ENCODE peak calls at places on chromosomes 12 and 14, in six cellular contexts. I, X, L, C, N and G are unnamed samples. For H3K9me3, the result is how much of the 10 kb centered on the place peaks cover.

GRCh38 chr12:7444076-7444475 is at the start of gene CD163L1:
- DNase-seq in I (no peak), X (no peak), L (no peak), C (no peak), N (no peak), G (no peak)

GRCh38 chr14:29235991-29236390 is 469.4 kb downstream of the FOXG1 start:
- DNase-seq in I (no peak), X (no peak), L (no peak), C (no peak), N (no peak), G (no peak)

GRCh38 chr14:68770553-68771286 is 22.1 kb downstream of the ZFP36L1 start:
- DNase-seq in I (no peak), X (no peak), L (no peak), C (no peak), N (no peak), G (no peak)

GRCh38 chr14:32472512-32473472 is 143.7 kb downstream of the AKAP6 start:
- DNase-seq in I (no peak), X (peak), L (no peak), C (no peak), N (no peak), G (no peak)

GRCh38 chr14:68970096-68970612 is 8.9 kb downstream of the ACTN1 start:
- DNase-seq in I (no peak), X (no peak), L (peak), C (peak), N (peak), G (no peak)

GRCh38 chr12:48125985-48126384 is 6.8 kb downstream of the PFKM start:
- DNase-seq in I (no peak), X (no peak), L (no peak), C (no peak), N (no peak), G (no peak)

GRCh38 chr12:55847033-55847432 is 4.3 kb upstream of the MMP19 start:
- DNase-seq in I (no peak), X (no peak), L (no peak), C (peak), N (no peak), G (no peak)

GRCh38 chr14:36091096-36091495 is 85.4 kb downstream of the PTCSC3 start:
- DNase-seq in I (no peak), X (peak), L (no peak), C (no peak), N (no peak), G (no peak)

GRCh38 chr12:123115409-123116111 is 35.3 kb downstream of the PITPNM2 start:
- DNase-seq in I (no peak), X (no peak), L (no peak), C (peak), N (no peak), G (no peak)

GRCh38 chr12:11822071-11822818 is 172.8 kb downstream of the ETV6 start:
- DNase-seq in I (no peak), X (no peak), L (peak), C (no peak), N (peak), G (no peak)

GRCh38 chr14:95507174-95507573 is 9.3 kb downstream of the SYNE3 start:
- DNase-seq in I (no peak), X (no peak), L (no peak), C (peak), N (no peak), G (no peak)

GRCh38 chr14:50067723-50068495 is 48.5 kb downstream of the VCPKMT start:
- DNase-seq in I (no peak), X (peak), L (no peak), C (no peak), N (no peak), G (no peak)

GRCh38 chr12:126847005-126847629 is 1419.9 kb upstream of the TMEM132C start:
- DNase-seq in I (no peak), X (no peak), L (no peak), C (no peak), N (no peak), G (no peak)

GRCh38 chr14:69069020-69069421 is 83.9 kb downstream of the DCAF5 start:
- DNase-seq in I (no peak), X (peak), L (no peak), C (no peak), N (no peak), G (no peak)

GRCh38 chr14:74566174-74567125 is 45.6 kb downstream of the LTBP2 start:
- DNase-seq in I (no peak), X (peak), L (no peak), C (no peak), N (no peak), G (no peak)

GRCh38 chr12:122819209-122819805 is 15.9 kb upstream of the HIP1R start:
- DNase-seq in I (no peak), X (no peak), L (no peak), C (no peak), N (no peak), G (no peak)

GRCh38 chr12:21823581-21823980 is 49.1 kb upstream of the KCNJ8 start:
- DNase-seq in I (no peak), X (no peak), L (no peak), C (peak), N (no peak), G (peak)

GRCh38 chr12:55112378-55112777 is 13.8 kb upstream of the OR9K2 start:
- DNase-seq in I (no peak), X (no peak), L (no peak), C (no peak), N (no peak), G (no peak)

GRCh38 chr12:68056300-68056699 is 67.1 kb downstream of the IFNG-AS1 start:
- DNase-seq in I (no peak), X (no peak), L (no peak), C (no peak), N (no peak), G (no peak)

GRCh38 chr12:59164226-59164625 is 243.9 kb upstream of the LRIG3 start:
- DNase-seq in I (no peak), X (no peak), L (no peak), C (no peak), N (no peak), G (no peak)

GRCh38 chr14:21098892-21099595 is 589 bp upstream of the ZNF219 start:
- DNase-seq in I (no peak), X (no peak), L (no peak), C (no peak), N (no peak), G (no peak)

GRCh38 chr12:41904041-41904440 is 240.6 kb downstream of the GXYLT1 start:
- DNase-seq in I (no peak), X (no peak), L (no peak), C (no peak), N (no peak), G (no peak)

GRCh38 chr14:100649173-100649519 is 61.9 kb upstream of the BEGAIN start:
- DNase-seq in I (no peak), X (peak), L (no peak), C (no peak), N (no peak), G (no peak)

GRCh38 chr14:50070840-50071548 is 45.4 kb downstream of the VCPKMT start:
- DNase-seq in I (no peak), X (no peak), L (no peak), C (no peak), N (no peak), G (no peak)

GRCh38 chr14:99224116-99224910 is 47.7 kb downstream of the BCL11B start:
- DNase-seq in I (no peak), X (peak), L (no peak), C (no peak), N (no peak), G (no peak)

GRCh38 chr14:21136024-21136423 is 19.8 kb downstream of the OR5AU1 start:
- DNase-seq in I (no peak), X (peak), L (no peak), C (no peak), N (peak), G (no peak)

GRCh38 chr12:47238665-47239064 is 158.9 kb upstream of the AMIGO2 start:
- DNase-seq in I (no peak), X (no peak), L (no peak), C (no peak), N (no peak), G (no peak)

GRCh38 chr12:104805186-104805585 is 152.9 kb downstream of the SLC41A2 start:
- DNase-seq in I (no peak), X (no peak), L (no peak), C (no peak), N (no peak), G (no peak)

GRCh38 chr12:91355150-91356006 is 172.8 kb upstream of the DCN start:
- DNase-seq in I (peak), X (peak), L (peak), C (peak), N (peak), G (peak)

GRCh38 chr14:99524091-99524661 is 43.0 kb downstream of the CCNK start:
- DNase-seq in I (no peak), X (no peak), L (no peak), C (no peak), N (no peak), G (no peak)

GRCh38 chr12:30395190-30395589 is 300.5 kb downstream of the IPO8 start:
- DNase-seq in I (no peak), X (no peak), L (no peak), C (no peak), N (no peak), G (no peak)

GRCh38 chr12:30396576-30396975 is 299.1 kb downstream of the IPO8 start:
- DNase-seq in I (no peak), X (no peak), L (no peak), C (no peak), N (no peak), G (no peak)

GRCh38 chr12:30391766-30392366 is 303.8 kb downstream of the IPO8 start:
- DNase-seq in I (no peak), X (no peak), L (no peak), C (no peak), N (no peak), G (no peak)
- H3K9me3 ChIP-seq in I (under half), X (under half), L (under half), C (under half), N (under half), G (under half)

DNA sequence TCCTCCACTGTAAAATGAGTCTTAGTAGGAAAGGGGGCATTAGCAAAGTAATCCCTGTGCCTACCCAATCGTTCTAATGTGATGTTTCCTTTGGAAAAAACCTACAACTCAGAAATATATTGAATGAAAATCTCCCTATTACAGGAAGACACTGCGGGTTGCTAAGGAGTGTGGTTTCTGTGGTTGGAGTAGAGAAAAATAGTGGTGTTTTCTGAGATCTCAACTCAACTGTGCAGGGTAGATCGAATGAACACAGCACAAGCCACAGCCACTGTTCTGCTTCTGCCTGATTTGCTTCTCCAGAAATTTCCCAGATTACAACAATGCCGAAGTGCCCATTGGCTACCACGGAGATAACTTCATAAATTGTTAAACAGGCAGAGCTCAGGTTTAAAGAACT is 480.4 kb downstream of the DIO2 start:
- DNase-seq in I (no peak), X (no peak), L (no peak), C (no peak), N (no peak), G (no peak)
- H3K9me3 ChIP-seq in I (under half), X (under half), L (under half), C (under half), N (under half), G (under half)

GRCh38 chr12:25276199-25276937 is 25.6 kb upstream of the KRAS start:
- DNase-seq in I (no peak), X (peak), L (peak), C (peak), N (no peak), G (no peak)

GRCh38 chr12:25272937-25273526 is 22.3 kb upstream of the KRAS start:
- DNase-seq in I (no peak), X (no peak), L (no peak), C (no peak), N (no peak), G (no peak)

GRCh38 chr12:25269701-25270100 is 19.0 kb upstream of the KRAS start:
- DNase-seq in I (no peak), X (no peak), L (no peak), C (no peak), N (no peak), G (no peak)

GRCh38 chr12:25266522-25266921 is 15.8 kb upstream of the KRAS start:
- DNase-seq in I (no peak), X (no peak), L (no peak), C (no peak), N (no peak), G (no peak)

DNA sequence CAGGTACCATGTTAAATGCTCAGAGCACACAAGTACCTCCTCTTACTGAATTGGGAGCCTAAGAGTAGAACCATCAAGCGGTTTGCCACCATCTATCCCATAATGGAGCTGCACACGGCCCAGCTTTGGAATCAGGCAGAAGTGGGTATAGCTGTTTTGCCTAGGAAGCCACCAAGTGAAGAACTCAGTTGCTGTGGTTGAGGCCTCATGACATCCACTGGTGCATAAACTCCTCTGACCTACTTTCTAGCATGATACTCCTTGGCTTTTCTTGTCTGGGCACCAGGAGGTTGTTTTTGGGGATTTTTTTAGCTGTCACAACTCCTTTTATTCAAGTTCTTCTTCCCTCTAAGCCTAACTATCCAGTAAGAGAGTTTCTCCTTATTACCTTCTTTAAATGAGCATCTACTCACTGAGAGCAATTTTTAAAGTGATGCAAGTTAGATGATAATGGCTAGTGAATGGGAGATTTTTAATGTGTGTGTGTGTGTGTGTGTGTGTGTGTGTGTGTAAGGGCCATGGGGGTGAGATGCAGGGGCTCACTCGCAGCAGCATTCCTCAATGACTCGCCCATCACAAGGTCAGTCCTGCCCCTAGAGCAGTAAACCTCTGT is 20.9 kb upstream of the KRAS start:
- DNase-seq in I (no peak), X (no peak), L (no peak), C (no peak), N (no peak), G (no peak)
- H3K9me3 ChIP-seq in I (under half), X (under half), L (under half), C (under half), N (under half), G (under half)

GRCh38 chr12:3770891-3771290 is 18.0 kb upstream of the CRACR2A start:
- DNase-seq in I (no peak), X (peak), L (no peak), C (no peak), N (no peak), G (no peak)
- H3K9me3 ChIP-seq in I (under half), X (under half), L (under half), C (under half), N (under half), G (under half)

GRCh38 chr12:133124674-133125073 is 5.4 kb downstream of the ZNF891 start:
- DNase-seq in I (no peak), X (no peak), L (no peak), C (no peak), N (no peak), G (no peak)
- H3K9me3 ChIP-seq in I (under half), X (half or more), L (half or more), C (half or more), N (half or more), G (half or more)

DNA sequence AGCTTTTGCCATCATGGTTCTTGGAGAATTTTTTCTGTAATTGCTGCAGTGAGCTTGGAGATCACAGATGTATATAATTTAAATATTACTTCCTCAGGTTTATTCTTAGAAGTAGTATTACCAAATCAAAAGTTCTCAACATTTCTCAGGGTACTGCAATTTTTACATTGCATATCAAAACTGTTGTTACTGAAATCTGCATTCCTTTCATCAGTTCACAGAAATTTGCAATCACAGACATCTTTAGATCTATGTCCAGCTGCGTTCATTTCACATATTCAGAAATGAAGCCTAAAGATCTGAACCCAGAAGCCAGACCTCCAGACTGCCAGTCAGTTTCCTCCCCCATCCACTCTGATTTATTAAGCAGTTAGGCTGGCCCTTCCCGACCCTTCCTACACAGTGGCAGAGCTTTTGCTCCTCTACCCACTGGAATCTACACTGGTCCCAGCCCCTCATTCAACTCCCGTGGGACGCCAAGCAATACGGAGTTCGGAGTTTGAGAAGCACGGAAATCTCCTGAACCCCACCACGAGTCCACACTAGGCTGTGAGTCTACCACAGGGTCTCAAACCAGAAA is 18.1 kb upstream of the IFT81 start:
- DNase-seq in I (no peak), X (no peak), L (no peak), C (peak), N (no peak), G (no peak)
- H3K9me3 ChIP-seq in I (under half), X (under half), L (under half), C (under half), N (under half), G (under half)

DNA sequence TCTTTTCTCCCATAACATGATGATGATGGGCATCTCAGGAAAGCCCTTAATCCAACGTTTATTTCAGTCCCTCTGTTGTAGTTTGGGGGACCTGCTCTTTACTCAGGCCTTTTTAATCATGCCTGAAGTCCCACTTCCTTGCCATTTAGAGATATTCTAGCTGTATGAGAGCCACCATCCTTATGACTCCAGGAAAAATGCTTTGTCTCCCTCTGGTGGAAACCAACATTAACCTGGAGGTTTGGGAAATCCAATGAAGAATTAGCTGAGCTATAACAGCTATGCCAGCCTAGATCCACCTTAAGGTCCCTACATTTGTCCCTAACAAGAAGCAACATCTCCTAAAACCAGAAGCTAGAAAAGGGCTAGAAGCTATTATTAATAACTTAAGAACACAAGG is 1399.1 kb downstream of the LRFN5 start:
- DNase-seq in I (no peak), X (no peak), L (no peak), C (no peak), N (no peak), G (no peak)
- H3K9me3 ChIP-seq in I (under half), X (under half), L (under half), C (under half), N (under half), G (under half)

GRCh38 chr12:76519538-76519937 is 40.0 kb downstream of the OSBPL8 start:
- DNase-seq in I (no peak), X (no peak), L (no peak), C (no peak), N (no peak), G (no peak)
- H3K9me3 ChIP-seq in I (under half), X (under half), L (under half), C (under half), N (under half), G (under half)

GRCh38 chr12:13116971-13117370 is 13.5 kb upstream of the GSG1 start:
- DNase-seq in I (no peak), X (no peak), L (no peak), C (no peak), N (no peak), G (no peak)

GRCh38 chr12:13116259-13116658 is 12.8 kb upstream of the GSG1 start:
- DNase-seq in I (no peak), X (no peak), L (no peak), C (no peak), N (no peak), G (no peak)

GRCh38 chr12:13114251-13115052 is 11.0 kb upstream of the GSG1 start:
- DNase-seq in I (no peak), X (no peak), L (no peak), C (no peak), N (no peak), G (no peak)

GRCh38 chr12:13112968-13113367 is 9.5 kb upstream of the GSG1 start:
- DNase-seq in I (no peak), X (no peak), L (no peak), C (no peak), N (no peak), G (no peak)
- H3K9me3 ChIP-seq in I (under half), X (under half), L (under half), C (under half), N (under half), G (under half)